ENCODE peak calls at places on chromosomes 4 and X, in four cellular contexts. One of them, this sample, is unnamed.

GRCh38 chrX:150146271-150146888 is 208.1 kb upstream of the EOLA2 start:
- DNase-seq in endodermal cell: peak
- DNase-seq in SK-N-SH: no peak
- DNase-seq in K562: no peak
- DNase-seq in this sample: no peak

GRCh38 chr4:180380733-180381132 is 1862.5 kb upstream of the TENM3 start:
- DNase-seq in endodermal cell: no peak
- DNase-seq in SK-N-SH: no peak
- DNase-seq in K562: no peak
- DNase-seq in this sample: no peak

GRCh38 chr4:169060396-169061081 is 50.5 kb upstream of the CBR4 start:
- DNase-seq in endodermal cell: no peak
- DNase-seq in SK-N-SH: no peak
- DNase-seq in K562: no peak
- DNase-seq in this sample: no peak

GRCh38 chr4:55435136-55435535 is 39.4 kb downstream of the TMEM165 start:
- DNase-seq in endodermal cell: no peak
- DNase-seq in SK-N-SH: no peak
- DNase-seq in K562: no peak
- DNase-seq in this sample: no peak

GRCh38 chrX:12360991-12361598 is 222.8 kb downstream of the FRMPD4 start:
- DNase-seq in endodermal cell: no peak
- DNase-seq in SK-N-SH: no peak
- DNase-seq in K562: no peak
- DNase-seq in this sample: no peak

GRCh38 chrX:134520860-134521390 is 61.0 kb downstream of the HPRT1 start:
- DNase-seq in endodermal cell: peak
- DNase-seq in SK-N-SH: peak
- DNase-seq in K562: no peak
- DNase-seq in this sample: peak

GRCh38 chrX:111447298-111447697 is 35.3 kb upstream of the DCX start:
- DNase-seq in endodermal cell: peak
- DNase-seq in SK-N-SH: peak
- DNase-seq in K562: peak
- DNase-seq in this sample: peak

GRCh38 chr4:77009511-77010120 is 60.1 kb downstream of the SEPTIN11 start:
- DNase-seq in endodermal cell: no peak
- DNase-seq in SK-N-SH: peak
- DNase-seq in K562: no peak
- DNase-seq in this sample: no peak

GRCh38 chrX:358651-359143 is 28.0 kb downstream of the PPP2R3B start:
- DNase-seq in endodermal cell: no peak
- DNase-seq in SK-N-SH: no peak
- DNase-seq in K562: no peak
- DNase-seq in this sample: no peak

GRCh38 chrX:51893931-51894696 is 691 bp downstream of the MAGED1 start:
- DNase-seq in endodermal cell: peak
- DNase-seq in SK-N-SH: peak
- DNase-seq in K562: no peak
- DNase-seq in this sample: no peak

GRCh38 chr4:152534541-152535231 is 1.2 kb downstream of the FBXW7 start:
- DNase-seq in endodermal cell: peak
- DNase-seq in SK-N-SH: peak
- DNase-seq in K562: peak
- DNase-seq in this sample: no peak

GRCh38 chr4:124028172-124028571 is 631.6 kb downstream of the SPRY1 start:
- DNase-seq in endodermal cell: no peak
- DNase-seq in SK-N-SH: no peak
- DNase-seq in K562: no peak
- DNase-seq in this sample: no peak

DNA sequence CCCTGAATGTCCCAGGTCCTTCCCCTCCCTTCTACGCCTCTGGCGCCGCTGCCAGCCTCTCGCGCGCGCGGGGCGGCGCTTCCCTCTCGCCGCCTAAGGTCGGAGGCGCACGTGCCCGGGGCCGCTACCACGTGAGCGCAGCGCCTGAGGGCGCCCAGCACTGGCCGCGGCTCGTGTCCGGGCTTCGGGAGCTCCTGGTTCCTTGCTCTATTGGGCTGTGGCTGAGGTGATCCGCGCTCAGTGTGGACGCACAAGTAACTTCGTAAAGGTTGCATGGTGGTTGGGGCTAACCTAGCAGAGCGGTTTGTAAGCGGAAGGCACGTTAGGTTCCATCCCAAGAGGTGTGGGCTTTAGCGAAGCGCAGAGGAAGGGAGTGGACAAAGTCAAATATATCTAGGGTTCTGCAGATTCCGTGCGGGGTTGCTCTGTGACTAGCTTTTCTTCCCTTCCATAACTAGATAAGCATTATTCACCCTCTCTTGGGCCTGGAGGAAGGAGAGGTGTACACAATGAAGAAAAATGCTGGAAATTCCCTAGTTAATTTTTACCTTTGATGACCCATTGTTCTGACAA is 1.8 kb downstream of the TLL1 start:
- DNase-seq in endodermal cell: peak
- DNase-seq in SK-N-SH: peak
- DNase-seq in K562: no peak
- DNase-seq in this sample: no peak
- H3K9ac ChIP-seq in endodermal cell: no peak
- H3K9ac ChIP-seq in SK-N-SH: no peak
- H3K9ac ChIP-seq in K562: no peak
- H3K9ac ChIP-seq in this sample: no peak

DNA sequence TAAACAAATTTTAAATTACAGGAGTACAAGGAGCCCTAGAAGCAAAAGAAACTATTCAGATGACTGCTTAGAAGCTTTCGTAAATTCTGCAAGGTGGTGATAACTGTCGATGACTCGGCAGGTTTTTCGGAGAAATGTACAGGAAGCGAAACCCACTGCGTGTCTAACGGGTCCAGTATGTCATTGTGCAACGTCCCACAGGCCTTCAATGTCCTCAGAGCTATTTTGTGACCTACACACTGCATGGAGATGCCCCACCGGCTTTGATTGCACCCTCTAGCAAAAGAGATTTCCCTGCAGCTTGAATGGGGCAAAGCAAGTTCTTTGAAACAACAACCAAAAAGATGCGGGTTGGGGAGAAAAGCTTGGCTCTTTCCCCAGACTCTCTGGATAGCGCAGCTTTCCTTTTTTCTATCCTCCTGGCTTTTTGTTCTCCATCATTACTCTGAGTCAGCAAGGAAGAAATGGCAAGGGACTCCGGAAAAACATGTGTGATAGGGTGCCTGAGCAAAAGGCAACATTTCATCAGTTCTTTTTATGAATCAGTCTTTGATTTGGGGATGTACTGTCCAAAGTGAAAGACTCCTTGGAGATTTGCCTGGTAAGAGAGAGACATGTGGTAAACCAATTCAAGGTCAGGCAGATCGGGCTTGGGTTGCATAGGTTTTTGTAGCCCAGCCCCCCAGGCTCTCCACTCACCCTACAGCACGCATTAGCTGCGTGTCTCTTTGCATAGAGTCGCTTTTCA is 112.0 kb upstream of the TBL1X start:
- DNase-seq in endodermal cell: no peak
- DNase-seq in SK-N-SH: no peak
- DNase-seq in K562: peak
- DNase-seq in this sample: no peak
- H3K9ac ChIP-seq in endodermal cell: no peak
- H3K9ac ChIP-seq in SK-N-SH: no peak
- H3K9ac ChIP-seq in K562: peak
- H3K9ac ChIP-seq in this sample: no peak

GRCh38 chr4:130025701-130026100 is 929.7 kb downstream of the C4orf33 start:
- DNase-seq in endodermal cell: no peak
- DNase-seq in SK-N-SH: no peak
- DNase-seq in K562: no peak
- DNase-seq in this sample: no peak
- H3K9ac ChIP-seq in endodermal cell: no peak
- H3K9ac ChIP-seq in SK-N-SH: no peak
- H3K9ac ChIP-seq in K562: no peak
- H3K9ac ChIP-seq in this sample: no peak

DNA sequence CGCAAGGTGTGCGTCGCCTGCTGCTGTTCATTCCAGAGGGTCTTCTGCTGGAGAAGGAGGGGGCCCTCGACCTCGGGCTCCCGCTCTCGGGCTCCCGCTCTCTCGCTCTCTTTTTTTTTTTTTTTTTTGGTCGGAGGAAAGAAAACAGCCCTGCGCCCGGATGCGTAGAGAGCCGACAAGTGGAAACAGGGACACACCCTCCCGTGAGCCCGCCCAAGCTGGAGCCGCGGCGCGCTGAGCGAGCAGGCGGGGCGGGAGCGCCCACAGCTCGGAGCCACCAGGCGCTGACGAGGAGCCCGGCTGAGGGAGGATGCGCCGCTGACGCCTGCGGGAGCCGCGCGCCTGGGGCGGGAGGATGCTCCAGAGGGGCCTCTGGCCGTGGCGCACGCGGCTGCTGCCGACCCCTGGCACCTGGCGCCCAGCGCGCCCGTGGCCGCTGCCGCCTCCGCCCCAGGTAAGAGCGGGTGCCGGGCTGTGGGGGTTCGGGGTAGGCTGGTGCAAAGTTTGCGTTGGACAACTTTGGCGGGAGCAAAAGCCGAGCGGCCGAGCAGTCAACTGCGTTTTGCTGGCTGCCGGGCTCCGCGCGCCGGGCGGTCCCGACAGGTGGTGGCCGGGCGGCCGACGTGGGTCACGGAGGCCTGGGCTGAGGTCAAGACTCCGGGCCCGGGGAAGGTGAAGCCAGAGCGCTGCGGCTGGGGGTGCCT is at the start of gene MCUB:
- DNase-seq in endodermal cell: peak
- DNase-seq in SK-N-SH: peak
- DNase-seq in K562: peak
- DNase-seq in this sample: peak
- H3K9ac ChIP-seq in endodermal cell: peak
- H3K9ac ChIP-seq in SK-N-SH: peak
- H3K9ac ChIP-seq in K562: peak
- H3K9ac ChIP-seq in this sample: peak

GRCh38 chr4:108849611-108850406 is 87.0 kb upstream of the ETNPPL start:
- DNase-seq in endodermal cell: no peak
- DNase-seq in SK-N-SH: no peak
- DNase-seq in K562: no peak
- DNase-seq in this sample: no peak
- H3K9ac ChIP-seq in endodermal cell: no peak
- H3K9ac ChIP-seq in SK-N-SH: no peak
- H3K9ac ChIP-seq in K562: no peak
- H3K9ac ChIP-seq in this sample: no peak